ENCODE peak calls at places on chromosomes 1 and 21, in five cellular contexts. U is prostate gland, B is left ventricle myocardium inferior, A is H9, T is DND-41. M is an unnamed sample.

GRCh38 chr1:23638188-23638619 is 53.4 kb upstream of the RPL11 start:
- DNase-seq in U (no peak), T (no peak), B (no peak), A (no peak), M (no peak)

GRCh38 chr1:228194436-228194835 is 13.4 kb upstream of the OBSCN start:
- DNase-seq in U (no peak), B (no peak), T (no peak), A (no peak), M (no peak)

GRCh38 chr1:151547119-151547899 is 7.2 kb downstream of the TUFT1 start:
- DNase-seq in A (peak), B (peak), T (no peak), U (peak), M (peak)

GRCh38 chr1:202210370-202210769 is 16.8 kb downstream of the LGR6 start:
- DNase-seq in T (no peak), U (peak), A (no peak), B (no peak), M (no peak)

GRCh38 chr1:30663596-30664091 is 59.7 kb downstream of the MATN1 start:
- DNase-seq in T (no peak), A (no peak), B (no peak), U (no peak), M (no peak)

GRCh38 chr1:206951318-206952105 is 5.2 kb upstream of the PIGR start:
- DNase-seq in B (no peak), A (no peak), T (no peak), U (no peak), M (no peak)

GRCh38 chr21:38910390-38911008 is 104.8 kb downstream of the ETS2 start:
- DNase-seq in A (no peak), U (no peak), T (no peak), B (no peak), M (no peak)

GRCh38 chr1:184691719-184692324 is 62.8 kb downstream of the EDEM3 start:
- DNase-seq in T (no peak), A (no peak), B (no peak), U (peak), M (no peak)

GRCh38 chr1:11719313-11720032 is 16.5 kb upstream of the AGTRAP start:
- DNase-seq in U (peak), A (peak), B (peak), T (peak), M (peak)

GRCh38 chr1:204139952-204140351 is 11.9 kb downstream of the ETNK2 start:
- DNase-seq in B (no peak), A (no peak), T (no peak), U (no peak), M (no peak)

GRCh38 chr1:153348511-153349362 is at the start of gene PGLYRP4:
- DNase-seq in A (peak), U (no peak), T (no peak), B (no peak), M (peak)

GRCh38 chr21:36135391-36136094 is 664 bp downstream of the CBR3 start:
- DNase-seq in B (peak), T (peak), U (peak), A (peak), M (peak)

GRCh38 chr1:111463029-111463683 is 10.6 kb upstream of the C1orf162 start:
- DNase-seq in U (no peak), A (no peak), B (no peak), T (no peak), M (no peak)

GRCh38 chr1:110203021-110203661 is 7.0 kb upstream of the KCNC4 start:
- DNase-seq in A (peak), B (no peak), U (peak), T (peak), M (no peak)

GRCh38 chr1:1287288-1288110 is 7.3 kb downstream of the SCNN1D start:
- DNase-seq in U (no peak), A (no peak), T (no peak), B (no peak), M (no peak)

GRCh38 chr1:241813768-241814270 is 34.2 kb upstream of the EXO1 start:
- DNase-seq in B (no peak), U (no peak), T (no peak), A (no peak), M (no peak)

GRCh38 chr1:90211101-90211500 is 216.2 kb downstream of the ZNF326 start:
- DNase-seq in A (no peak), U (no peak), T (no peak), B (no peak), M (no peak)

GRCh38 chr1:180150982-180151381 is 3.7 kb upstream of the QSOX1 start:
- DNase-seq in T (no peak), U (no peak), B (no peak), A (no peak), M (no peak)

GRCh38 chr1:117271959-117272358 is 61.2 kb upstream of the VTCN1 start:
- DNase-seq in B (no peak), U (no peak), T (no peak), A (no peak), M (no peak)

GRCh38 chr1:45566722-45567121 is 16.1 kb downstream of the AKR1A1 start:
- DNase-seq in U (no peak), A (no peak), T (no peak), B (peak), M (peak)

GRCh38 chr21:36980280-36981048 is 14.0 kb upstream of the HLCS start:
- DNase-seq in U (peak), A (peak), T (no peak), B (peak), M (no peak)

GRCh38 chr21:43869486-43870325 is 4.7 kb downstream of the AGPAT3 start:
- DNase-seq in T (no peak), B (no peak), U (no peak), A (no peak), M (no peak)

GRCh38 chr1:246284021-246284420 is 223.1 kb downstream of the SMYD3 start:
- DNase-seq in U (no peak), A (no peak), T (no peak), B (no peak), M (no peak)

GRCh38 chr1:29236993-29237905 is 927 bp downstream of the PTPRU start:
- DNase-seq in U (peak), A (no peak), T (peak), B (peak), M (peak)

GRCh38 chr1:27258598-27258997 is 24.2 kb downstream of the WDTC1 start:
- DNase-seq in A (no peak), B (no peak), U (no peak), T (no peak), M (no peak)

GRCh38 chr1:27257155-27257554 is 22.7 kb downstream of the WDTC1 start:
- DNase-seq in A (no peak), B (no peak), U (no peak), T (no peak), M (no peak)

DNA sequence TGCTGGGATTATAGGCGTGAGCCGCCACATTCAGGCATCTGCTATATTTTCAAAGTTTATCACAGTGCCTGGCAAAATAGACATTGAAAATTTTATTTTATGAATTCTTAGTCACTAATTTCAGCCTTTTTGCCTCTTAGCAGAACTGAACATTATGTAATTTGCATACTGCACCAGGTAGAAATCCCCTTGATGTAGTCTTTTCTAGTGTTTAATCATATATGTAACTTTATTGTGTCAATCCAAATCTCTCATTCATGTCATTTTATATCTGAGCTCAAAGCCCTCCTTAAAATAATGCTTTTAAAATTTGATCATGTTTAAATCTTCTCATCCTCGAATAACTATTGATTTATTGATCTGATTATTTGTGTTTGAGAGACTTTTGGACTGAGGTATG is 19.2 kb downstream of the WDTC1 start:
- DNase-seq in U (no peak), B (no peak), T (no peak), A (no peak), M (no peak)
- H3K27ac ChIP-seq in U (no peak), B (no peak), T (no peak), A (no peak), M (no peak)

GRCh38 chr1:167799747-167800146 is 78.0 kb downstream of the MPZL1 start:
- DNase-seq in U (no peak), B (no peak), T (no peak), A (no peak), M (no peak)

GRCh38 chr1:167797005-167797404 is 75.2 kb downstream of the MPZL1 start:
- DNase-seq in T (peak), B (peak), U (peak), A (peak), M (peak)

GRCh38 chr1:167794043-167794442 is 72.3 kb downstream of the MPZL1 start:
- DNase-seq in T (no peak), B (no peak), U (no peak), A (no peak), M (no peak)

GRCh38 chr1:167798951-167799350 is 77.2 kb downstream of the MPZL1 start:
- DNase-seq in T (no peak), B (no peak), U (no peak), A (no peak), M (no peak)

DNA sequence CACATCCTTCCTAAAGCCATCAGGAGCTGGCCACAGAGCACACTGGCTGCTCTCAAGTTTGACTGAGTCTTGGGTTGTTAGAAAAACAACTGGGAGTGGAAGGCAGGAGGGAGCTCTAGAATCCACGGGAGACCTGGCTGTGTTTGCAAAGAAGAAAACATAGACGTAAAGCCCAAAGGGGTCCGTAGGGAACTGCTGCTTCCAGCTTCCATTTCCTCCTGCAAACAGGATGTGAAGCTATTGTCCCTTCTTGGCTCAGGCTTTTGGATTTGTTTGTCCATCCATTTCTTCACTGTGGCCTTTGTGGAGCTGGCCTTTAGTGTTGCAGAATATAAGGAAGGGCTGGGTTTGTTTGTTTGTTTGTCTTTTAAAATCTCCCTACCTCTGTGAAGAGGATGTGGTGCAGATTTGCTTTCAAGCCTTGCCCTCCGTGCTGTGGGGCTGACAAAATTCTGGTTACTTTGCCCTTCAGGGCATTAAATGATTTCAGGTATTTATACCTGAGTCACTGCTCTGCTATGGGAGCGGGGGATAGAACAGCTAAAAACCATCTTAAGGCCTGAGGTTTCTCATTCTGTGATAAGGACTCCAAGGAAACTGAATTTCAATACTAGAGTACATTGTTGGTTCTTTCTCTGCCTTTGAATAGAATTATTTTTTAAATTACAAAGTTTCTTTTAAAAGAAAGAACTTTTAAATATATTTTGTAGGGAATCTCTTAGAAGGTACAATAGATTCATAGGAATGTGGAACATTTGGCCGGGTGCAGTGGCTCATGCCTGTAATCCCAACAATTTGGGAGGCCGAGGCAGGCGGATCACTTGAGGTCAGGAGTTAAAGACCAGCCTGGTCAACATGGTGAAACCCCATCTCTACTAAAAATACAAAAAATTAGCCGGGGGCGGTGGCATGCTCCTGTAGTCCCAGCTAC is 74.3 kb downstream of the MPZL1 start:
- DNase-seq in U (no peak), A (no peak), B (peak), T (no peak), M (no peak)
- H3K27ac ChIP-seq in U (peak), A (no peak), B (peak), T (no peak), M (peak)

GRCh38 chr21:14687277-14687642 is 141.1 kb upstream of the SAMSN1 start:
- DNase-seq in A (no peak), T (no peak), B (no peak), U (no peak), M (no peak)

GRCh38 chr21:14688412-14688811 is 142.3 kb upstream of the SAMSN1 start:
- DNase-seq in T (no peak), B (no peak), A (no peak), U (no peak), M (no peak)

GRCh38 chr21:14685568-14685967 is 139.5 kb upstream of the SAMSN1 start:
- DNase-seq in B (no peak), T (no peak), A (no peak), U (no peak), M (no peak)

GRCh38 chr21:14684071-14684470 is 138.0 kb upstream of the SAMSN1 start:
- DNase-seq in U (no peak), B (no peak), A (no peak), T (no peak), M (no peak)

GRCh38 chr21:14686466-14687276 is 140.6 kb upstream of the SAMSN1 start:
- DNase-seq in T (no peak), A (no peak), U (no peak), B (no peak), M (no peak)
- H3K27ac ChIP-seq in T (no peak), A (no peak), U (no peak), B (no peak), M (no peak)

GRCh38 chr1:201025571-201026002 is 2.1 kb upstream of the KIF21B start:
- DNase-seq in A (peak), B (no peak), T (no peak), U (no peak), M (no peak)
- H3K27ac ChIP-seq in A (no peak), B (no peak), T (no peak), U (no peak), M (no peak)

GRCh38 chr1:39152923-39153322 is 51.6 kb upstream of the MACF1 start:
- DNase-seq in T (no peak), U (no peak), B (no peak), A (no peak), M (no peak)
- H3K27ac ChIP-seq in T (no peak), U (no peak), B (no peak), A (no peak), M (peak)

GRCh38 chr1:217528271-217528670 is 102.6 kb downstream of the GPATCH2 start:
- DNase-seq in B (no peak), A (no peak), T (no peak), U (no peak), M (no peak)
- H3K27ac ChIP-seq in B (no peak), A (no peak), T (no peak), U (no peak), M (no peak)

DNA sequence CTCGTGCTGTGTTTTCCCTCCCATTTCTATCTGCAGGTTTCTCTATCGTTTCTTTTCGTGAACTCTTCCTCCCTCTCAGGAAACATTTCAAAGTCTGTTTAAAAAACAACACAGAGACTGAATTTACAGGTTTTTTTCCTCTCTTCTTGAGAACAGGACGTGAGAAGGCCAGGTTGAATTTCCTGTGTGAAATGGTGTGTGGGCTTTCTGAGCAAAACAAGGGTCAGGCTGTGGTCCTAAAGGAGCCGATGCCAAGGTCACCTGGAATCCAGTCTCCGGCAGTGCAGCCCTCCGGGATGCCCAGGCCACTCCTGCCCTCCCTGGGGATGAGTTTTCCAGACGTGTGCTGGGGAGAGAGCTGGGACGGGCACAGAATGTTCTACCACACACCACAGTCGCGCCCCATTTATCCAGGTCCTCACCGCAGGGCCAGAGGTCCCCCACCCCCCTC is 62.7 kb upstream of the RUNX3 start:
- DNase-seq in A (no peak), U (no peak), B (no peak), T (no peak), M (no peak)
- H3K27ac ChIP-seq in A (no peak), U (no peak), B (no peak), T (peak), M (no peak)

M was measured in coronary artery.